ENCODE peak calls at places on chromosome 9, in ten cellular contexts. L is IMR-90, W is PC-9, J is colonic mucosa, B is left ventricle myocardium inferior, K is lower lobe of right lung, H is A549, D is right atrium auricular region, U is pancreas, X is thoracic aorta. E is an unnamed sample.

GRCh38 chr9:26779072-26779471 is 113.5 kb downstream of the CAAP1 start:
- DNase-seq in L (peak), W (no peak), J (no peak), B (no peak), K (no peak), H (no peak), D (no peak), U (no peak), X (no peak), E (no peak)

GRCh38 chr9:86637515-86637914 is 283.3 kb upstream of the TUT7 start:
- DNase-seq in L (peak), W (no peak), J (no peak), B (peak), K (no peak), H (no peak), D (no peak), U (peak), X (no peak), E (no peak)

GRCh38 chr9:110536802-110537201 is 42.7 kb downstream of the SVEP1 start:
- DNase-seq in L (peak), W (peak), J (no peak), B (no peak), K (no peak), H (no peak), D (no peak), U (no peak), X (no peak), E (no peak)

GRCh38 chr9:113462781-113463286 is 693 bp upstream of the RGS3 start:
- DNase-seq in L (no peak), W (no peak), J (no peak), B (no peak), K (no peak), H (no peak), D (peak), U (no peak), X (no peak), E (peak)

GRCh38 chr9:35072461-35073275 is at the start of gene VCP:
- DNase-seq in L (peak), W (peak), J (peak), B (peak), K (peak), H (peak), D (peak), U (peak), X (peak), E (peak)

GRCh38 chr9:100240512-100240911 is 112.2 kb downstream of the TEX10 start:
- DNase-seq in L (no peak), W (no peak), J (no peak), B (no peak), K (no peak), H (no peak), D (no peak), U (no peak), X (no peak), E (no peak)

GRCh38 chr9:22036866-22037626 is 27.9 kb upstream of the CDKN2B start:
- DNase-seq in L (peak), W (no peak), J (no peak), B (no peak), K (no peak), H (no peak), D (no peak), U (no peak), X (no peak), E (no peak)

GRCh38 chr9:33884856-33885701 is 68.1 kb downstream of the UBE2R2 start:
- DNase-seq in L (peak), W (no peak), J (peak), B (no peak), K (no peak), H (no peak), D (no peak), U (peak), X (no peak), E (no peak)

GRCh38 chr9:83544002-83544698 is 5.9 kb upstream of the FRMD3 start:
- DNase-seq in L (peak), W (peak), J (peak), B (no peak), K (no peak), H (peak), D (peak), U (peak), X (no peak), E (no peak)

GRCh38 chr9:20649381-20649780 is 27.1 kb upstream of the MLLT3 start:
- DNase-seq in L (no peak), W (no peak), J (no peak), B (no peak), K (no peak), H (no peak), D (no peak), U (no peak), X (no peak), E (no peak)

GRCh38 chr9:101130089-101130488 is 101.6 kb downstream of the PLPPR1 start:
- DNase-seq in L (no peak), W (no peak), J (no peak), B (no peak), K (no peak), H (no peak), D (no peak), U (no peak), X (no peak), E (no peak)

GRCh38 chr9:120388000-120388855 is 191.7 kb downstream of the CDK5RAP2 start:
- DNase-seq in L (no peak), W (no peak), J (no peak), B (peak), K (no peak), H (no peak), D (no peak), U (no peak), X (no peak), E (no peak)

GRCh38 chr9:76562511-76562911 is 103.5 kb downstream of the GCNT1 start:
- DNase-seq in L (peak), W (peak), J (no peak), B (no peak), K (no peak), H (no peak), D (no peak), U (no peak), X (no peak), E (no peak)

GRCh38 chr9:128185979-128186965 is 5.1 kb downstream of the CIZ1 start:
- DNase-seq in L (no peak), W (no peak), J (no peak), B (no peak), K (no peak), H (no peak), D (no peak), U (no peak), X (no peak), E (no peak)

GRCh38 chr9:6938447-6938846 is 180.7 kb downstream of the KDM4C start:
- DNase-seq in L (peak), W (no peak), J (no peak), B (no peak), K (no peak), H (no peak), D (no peak), U (no peak), X (no peak), E (no peak)

GRCh38 chr9:89204811-89205210 is 26.2 kb upstream of the SHC3 start:
- DNase-seq in L (no peak), W (no peak), J (no peak), B (no peak), K (no peak), H (no peak), D (no peak), U (no peak), X (no peak), E (no peak)

GRCh38 chr9:113520109-113520642 is 56.6 kb downstream of the RGS3 start:
- DNase-seq in L (peak), W (no peak), J (no peak), B (no peak), K (no peak), H (peak), D (no peak), U (peak), X (peak), E (no peak)

GRCh38 chr9:37914701-37915358 is 10.9 kb upstream of the SLC25A51 start:
- DNase-seq in L (no peak), W (no peak), J (no peak), B (no peak), K (no peak), H (no peak), D (no peak), U (no peak), X (no peak), E (peak)

GRCh38 chr9:36293918-36294317 is 35.7 kb upstream of the GNE start:
- DNase-seq in L (no peak), W (no peak), J (no peak), B (no peak), K (no peak), H (no peak), D (no peak), U (no peak), X (no peak), E (no peak)

GRCh38 chr9:89956907-89957306 is 352.1 kb downstream of the GADD45G start:
- DNase-seq in L (no peak), W (no peak), J (no peak), B (no peak), K (no peak), H (no peak), D (no peak), U (no peak), X (no peak), E (no peak)

GRCh38 chr9:7094052-7094451 is 336.3 kb downstream of the KDM4C start:
- DNase-seq in L (peak), W (no peak), J (no peak), B (no peak), K (no peak), H (no peak), D (no peak), U (no peak), X (no peak), E (no peak)

GRCh38 chr9:113511856-113512761 is 48.6 kb downstream of the RGS3 start:
- DNase-seq in L (peak), W (no peak), J (no peak), B (no peak), K (no peak), H (no peak), D (no peak), U (no peak), X (no peak), E (no peak)

GRCh38 chr9:127507751-127508648 is 56.7 kb downstream of the LRSAM1 start:
- DNase-seq in L (no peak), W (no peak), J (no peak), B (no peak), K (no peak), H (no peak), D (no peak), U (no peak), X (no peak), E (no peak)

GRCh38 chr9:101462558-101462957 is 27.0 kb upstream of the ALDOB start:
- DNase-seq in L (peak), W (peak), J (no peak), B (no peak), K (no peak), H (no peak), D (no peak), U (no peak), X (no peak), E (no peak)

GRCh38 chr9:104858846-104859245 is 69.1 kb downstream of the ABCA1 start:
- DNase-seq in L (peak), W (no peak), J (no peak), B (no peak), K (no peak), H (no peak), D (no peak), U (no peak), X (no peak), E (no peak)

GRCh38 chr9:14213504-14213903 is 100.4 kb downstream of the NFIB start:
- DNase-seq in L (no peak), W (no peak), J (no peak), B (no peak), K (no peak), H (no peak), D (no peak), U (no peak), X (no peak), E (no peak)

GRCh38 chr9:12813960-12814876 is 39.4 kb downstream of the LURAP1L start:
- DNase-seq in L (peak), W (peak), J (peak), B (no peak), K (peak), H (peak), D (peak), U (peak), X (peak), E (peak)

GRCh38 chr9:93116049-93116961 is 17.7 kb downstream of the NINJ1 start:
- DNase-seq in L (peak), W (peak), J (peak), B (peak), K (peak), H (no peak), D (peak), U (peak), X (no peak), E (peak)
- H3K27ac ChIP-seq in L (peak), W (peak), J (peak), B (peak), K (peak), H (peak), D (peak), U (no peak), X (no peak), E (peak)

GRCh38 chr9:87642330-87643110 is 83.4 kb upstream of the CTSL start:
- DNase-seq in L (no peak), W (no peak), J (no peak), B (no peak), K (no peak), H (no peak), D (no peak), U (no peak), X (no peak), E (no peak)
- TF ChIP-seq CTCF in L (no peak), W (no peak), J (no peak), B (no peak), K (no peak), H (no peak), D (no peak), U (no peak), X (no peak), E (no peak)

DNA sequence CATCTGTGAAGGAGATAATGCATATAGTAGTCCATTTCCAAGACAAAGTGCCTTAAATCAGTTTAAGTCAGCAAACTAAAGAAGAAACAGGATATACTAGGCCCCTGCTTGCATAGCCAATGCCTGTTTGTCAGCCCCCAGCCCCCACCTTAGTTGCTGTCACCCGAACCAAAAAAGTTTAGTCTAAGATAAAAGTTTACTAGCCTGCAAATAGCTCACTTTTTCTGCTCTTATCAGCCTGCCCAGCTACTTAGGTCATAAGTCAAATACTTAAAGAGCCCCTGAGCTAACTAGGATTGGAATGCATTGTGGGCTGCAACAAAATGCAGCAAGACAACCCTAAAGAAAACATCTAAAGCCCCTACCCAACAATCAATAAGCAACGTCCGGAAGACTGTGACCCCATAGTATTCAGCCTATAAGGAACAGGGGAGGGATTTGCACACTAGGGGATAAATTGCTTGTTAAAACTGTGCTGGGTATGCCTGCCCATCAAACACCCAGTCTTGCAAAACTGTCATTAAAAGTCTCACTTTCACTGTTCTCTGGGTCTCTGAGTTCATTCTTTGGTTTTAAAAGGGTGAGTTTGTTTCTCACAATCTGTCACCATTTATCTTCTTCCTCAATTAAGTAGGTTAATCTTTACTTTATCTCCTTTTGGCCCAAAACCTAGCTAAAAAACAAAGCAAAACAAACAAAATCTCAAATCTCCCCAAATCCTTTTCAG is 92.4 kb upstream of the CEP78 start:
- DNase-seq in L (no peak), W (no peak), J (no peak), B (no peak), K (no peak), H (no peak), D (no peak), U (no peak), X (no peak), E (no peak)
- H3K4me3 ChIP-seq in L (no peak), W (no peak), J (no peak), B (no peak), K (no peak), H (no peak), D (no peak), U (no peak), X (no peak), E (no peak)

GRCh38 chr9:136571525-136571924 is 25.7 kb upstream of the NOTCH1 start:
- DNase-seq in L (no peak), W (no peak), J (no peak), B (no peak), K (no peak), H (no peak), D (no peak), U (no peak), X (no peak), E (no peak)

GRCh38 chr9:136570916-136571315 is 25.1 kb upstream of the NOTCH1 start:
- DNase-seq in L (no peak), W (no peak), J (no peak), B (no peak), K (no peak), H (no peak), D (no peak), U (no peak), X (no peak), E (no peak)

GRCh38 chr9:136570191-136570845 is 24.5 kb upstream of the NOTCH1 start:
- DNase-seq in L (no peak), W (no peak), J (no peak), B (no peak), K (no peak), H (no peak), D (no peak), U (no peak), X (no peak), E (no peak)

GRCh38 chr9:136572596-136573313 is 26.9 kb upstream of the NOTCH1 start:
- DNase-seq in L (no peak), W (no peak), J (no peak), B (peak), K (no peak), H (no peak), D (no peak), U (no peak), X (no peak), E (no peak)

DNA sequence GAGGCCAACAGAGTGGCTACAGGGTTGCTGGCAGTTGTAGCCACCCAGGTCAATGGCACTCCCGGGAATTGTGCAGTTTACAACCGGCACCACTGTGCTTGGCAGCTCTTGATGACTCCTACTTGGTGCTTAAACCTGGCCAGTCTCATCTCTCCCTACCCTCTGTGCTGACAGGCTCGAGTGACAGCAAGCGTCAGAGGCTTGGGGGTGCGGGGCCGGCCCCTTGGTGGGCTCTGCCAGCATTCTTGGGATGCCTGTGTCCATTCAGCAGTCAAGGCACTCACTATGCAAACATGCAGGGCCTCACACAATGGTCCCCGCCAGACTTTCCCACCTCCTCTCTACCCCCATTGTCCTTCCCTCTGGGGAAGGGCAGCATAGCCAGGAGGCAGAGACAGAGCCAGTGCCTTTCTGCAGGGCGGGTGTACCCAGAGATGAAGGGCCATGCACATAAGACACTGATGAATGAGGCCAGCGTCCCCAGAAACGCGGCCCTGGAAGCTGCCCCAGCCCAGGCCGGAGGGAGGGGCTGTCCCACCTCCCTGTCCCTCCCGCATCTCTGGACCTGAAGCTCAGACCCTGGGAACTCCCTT is 26.3 kb upstream of the NOTCH1 start:
- DNase-seq in L (peak), W (no peak), J (no peak), B (peak), K (no peak), H (peak), D (no peak), U (peak), X (no peak), E (no peak)
- H3K27ac ChIP-seq in L (peak), W (no peak), J (no peak), B (peak), K (no peak), H (peak), D (peak), U (no peak), X (peak), E (no peak)

DNA sequence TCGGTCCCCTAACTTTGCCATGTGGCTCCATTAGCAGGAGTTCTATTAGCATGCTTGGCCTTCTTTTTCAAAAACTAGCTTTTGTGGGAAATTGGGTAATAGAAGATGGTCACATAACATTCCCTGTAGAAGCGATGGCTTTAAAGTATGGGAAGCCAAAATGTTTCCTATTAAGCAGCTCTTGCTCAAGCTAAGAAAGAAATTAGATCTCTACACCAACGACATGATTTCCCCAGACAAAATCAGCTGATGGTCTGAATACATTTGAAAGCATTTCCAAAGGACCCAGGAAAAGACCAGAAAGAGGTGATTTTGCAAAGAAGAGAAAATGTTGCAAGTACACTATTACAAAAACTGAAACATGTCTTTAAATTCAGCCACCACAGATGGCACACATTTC is 4.8 kb upstream of the NFIL3 start:
- DNase-seq in L (no peak), W (no peak), J (no peak), B (no peak), K (no peak), H (no peak), D (no peak), U (no peak), X (no peak), E (no peak)
- TF ChIP-seq CTCF in L (no peak), W (no peak), J (no peak), B (no peak), K (no peak), H (no peak), D (no peak), U (no peak), X (no peak), E (no peak)

GRCh38 chr9:5511476-5511875 is 1.1 kb downstream of the PDCD1LG2 start:
- DNase-seq in L (no peak), W (no peak), J (no peak), B (no peak), K (no peak), H (no peak), D (no peak), U (no peak), X (no peak), E (no peak)
- H3K4me3 ChIP-seq in L (peak), W (peak), J (no peak), B (peak), K (peak), H (no peak), D (no peak), U (no peak), X (no peak), E (peak)

GRCh38 chr9:134029248-134030226 is 4.3 kb downstream of the BRD3OS start:
- DNase-seq in L (no peak), W (no peak), J (no peak), B (no peak), K (no peak), H (no peak), D (no peak), U (peak), X (no peak), E (no peak)
- H3K27ac ChIP-seq in L (no peak), W (no peak), J (no peak), B (no peak), K (no peak), H (no peak), D (no peak), U (no peak), X (no peak), E (no peak)

GRCh38 chr9:133592731-133593409 is 16.3 kb downstream of the FAM163B start:
- DNase-seq in L (no peak), W (no peak), J (no peak), B (no peak), K (no peak), H (no peak), D (no peak), U (no peak), X (no peak), E (no peak)
- TF ChIP-seq CTCF in L (peak), W (no peak), J (no peak), B (no peak), K (no peak), H (peak), D (peak), U (no peak), X (no peak), E (no peak)